ENCODE peak calls at places on chromosomes 1 and 21, in four cellular contexts. L, M, G and H are unnamed samples.

GRCh38 chr1:65172936-65173335 is 24.9 kb downstream of the AK4 start:
- DNase-seq in M (no peak), L (no peak), G (no peak), H (peak; percentile 87)

GRCh38 chr21:35075546-35075945 is 26.4 kb upstream of the RUNX1 start:
- DNase-seq in M (no peak), L (peak; percentile 93), G (no peak), H (peak; percentile 77)

GRCh38 chr21:43662286-43662685 is 2.9 kb downstream of the RRP1B start:
- DNase-seq in M (no peak), G (no peak), L (no peak), H (no peak)

GRCh38 chr1:42317308-42317707 is 17.7 kb downstream of the FOXJ3 start:
- DNase-seq in G (no peak), M (no peak), L (no peak), H (no peak)

GRCh38 chr1:55632058-55632457 is 416.9 kb upstream of the USP24 start:
- DNase-seq in G (no peak), L (peak; percentile 35), M (no peak), H (peak; percentile 13)

GRCh38 chr1:172642970-172643369 is 15.9 kb upstream of the FASLG start:
- DNase-seq in M (no peak), L (no peak), G (no peak), H (peak; percentile 76)

GRCh38 chr1:218431476-218431875 is 86.3 kb downstream of the TGFB2 start:
- DNase-seq in G (no peak), L (no peak), M (no peak), H (no peak)

GRCh38 chr1:66945316-66945715 is 20.5 kb downstream of the MIER1 start:
- DNase-seq in M (no peak), G (no peak), L (no peak), H (peak; percentile 59)

GRCh38 chr1:180515364-180515763 is 13.0 kb upstream of the ACBD6 start:
- DNase-seq in L (no peak), G (no peak), M (no peak), H (no peak)

GRCh38 chr21:44618909-44619308 is 7.0 kb downstream of the KRTAP10-8 start:
- DNase-seq in L (no peak), G (peak; percentile 59), M (peak; percentile 22), H (no peak)

GRCh38 chr1:44048816-44049215 is 17.6 kb upstream of the SLC6A9 start:
- DNase-seq in G (no peak), L (no peak), M (no peak), H (peak; percentile 58)

GRCh38 chr1:93199150-93199549 is 18.6 kb downstream of the CCDC18 start:
- DNase-seq in M (no peak), G (no peak), L (no peak), H (no peak)

GRCh38 chr21:26800455-26801454 is 44.5 kb downstream of the ADAMTS1 start:
- DNase-seq in L (no peak), G (no peak), M (no peak), H (no peak)

GRCh38 chr1:176643536-176643935 is 180.6 kb downstream of the PAPPA2 start:
- DNase-seq in L (peak; percentile 26), G (no peak), M (no peak), H (peak; percentile 19)

GRCh38 chr21:44443891-44444285 is 11.4 kb upstream of the LRRC3 start:
- DNase-seq in M (no peak), L (no peak), G (peak; percentile 4), H (no peak)

GRCh38 chr1:68140536-68140935 is 90.1 kb upstream of the DIRAS3 start:
- DNase-seq in G (no peak), L (peak; percentile 13), M (no peak), H (no peak)

GRCh38 chr1:28246427-28246832 is 10.5 kb downstream of the ATP5IF1 start:
- DNase-seq in M (no peak), L (no peak), G (no peak), H (peak; percentile 55)

GRCh38 chr1:25945756-25946155 is 39.5 kb upstream of the STMN1 start:
- DNase-seq in G (no peak), M (no peak), L (no peak), H (no peak)

GRCh38 chr1:17661546-17662157 is 93.5 kb upstream of the ACTL8 start:
- DNase-seq in G (peak; percentile 46), L (peak; percentile 22), M (peak; percentile 68), H (peak; percentile 38)

GRCh38 chr1:7561331-7561921 is 209.7 kb upstream of the VAMP3 start:
- DNase-seq in M (peak; percentile 27), L (no peak), G (no peak), H (no peak)

GRCh38 chr1:69506721-69507120 is 61.0 kb upstream of the LRRC7 start:
- DNase-seq in M (no peak), G (no peak), L (no peak), H (no peak)

GRCh38 chr1:232464325-232464724 is 165.6 kb downstream of the SIPA1L2 start:
- DNase-seq in G (no peak), M (no peak), L (no peak), H (no peak)